ENCODE peak calls at places on chromosomes 7 and 10, in six cellular contexts. N, B, W, O, X and G are unnamed samples.
A peak's percentile ranks its signal among the peaks of the same experiment; 100 is the strongest.

GRCh38 chr7:55299273-55299967 is 65.7 kb upstream of the LANCL2 start:
- DNase-seq in N (no peak), B (no peak), W (no peak), O (no peak), X (no peak), G (no peak)

GRCh38 chr10:126618466-126618865 is 52.0 kb downstream of the C10orf90 start:
- DNase-seq in N (no peak), B (no peak), W (no peak), O (no peak), X (no peak), G (no peak)

GRCh38 chr10:46550076-46550790 is 6.2 kb downstream of the GPRIN2 start:
- DNase-seq in N (no peak), B (peak; percentile 58), W (no peak), O (no peak), X (no peak), G (peak; percentile 50)

GRCh38 chr7:123185756-123186155 is 14.0 kb downstream of the SLC13A1 start:
- DNase-seq in N (no peak), B (no peak), W (no peak), O (no peak), X (no peak), G (no peak)

GRCh38 chr7:30925913-30926312 is 14.3 kb downstream of the AQP1 start:
- DNase-seq in N (no peak), B (peak; percentile 44), W (no peak), O (no peak), X (no peak), G (no peak)

GRCh38 chr10:96402417-96403305 is 43.9 kb upstream of the OPALIN start:
- DNase-seq in N (no peak), B (no peak), W (no peak), O (no peak), X (no peak), G (no peak)

GRCh38 chr7:152521420-152522337 is 85.9 kb upstream of the KMT2C start:
- DNase-seq in N (no peak), B (no peak), W (no peak), O (no peak), X (peak; percentile 46), G (no peak)

GRCh38 chr7:7424151-7424873 is 111.4 kb downstream of the COL28A1 start:
- DNase-seq in N (peak; percentile 49), B (peak; percentile 58), W (peak; percentile 67), O (peak; percentile 1), X (peak; percentile 81), G (peak; percentile 59)

GRCh38 chr10:69505636-69506318 is 54.5 kb downstream of the TSPAN15 start:
- DNase-seq in N (no peak), B (no peak), W (no peak), O (no peak), X (no peak), G (no peak)

GRCh38 chr7:83684928-83685327 is 36.0 kb upstream of the SEMA3E start:
- DNase-seq in N (no peak), B (no peak), W (no peak), O (no peak), X (no peak), G (no peak)

GRCh38 chr10:124916098-124916584 is 25.8 kb upstream of the ZRANB1 start:
- DNase-seq in N (no peak), B (no peak), W (no peak), O (no peak), X (no peak), G (no peak)

GRCh38 chr7:148983220-148984146 is 44.8 kb downstream of the PDIA4 start:
- DNase-seq in N (peak; percentile 46), B (peak; percentile 11), W (peak; percentile 98), O (peak; percentile 66), X (peak; percentile 38), G (peak; percentile 67)

GRCh38 chr7:134435161-134435920 is 23.6 kb downstream of the AKR1B1 start:
- DNase-seq in N (no peak), B (no peak), W (no peak), O (no peak), X (no peak), G (no peak)

GRCh38 chr7:99407849-99408346 is 499 bp downstream of the PDAP1 start:
- DNase-seq in N (no peak), B (no peak), W (peak; percentile 21), O (no peak), X (peak; percentile 58), G (peak; percentile 86)

GRCh38 chr7:128755075-128755474 is 15.9 kb downstream of the CALU start:
- DNase-seq in N (no peak), B (no peak), W (no peak), O (no peak), X (no peak), G (no peak)

GRCh38 chr7:126656165-126656564 is 596.6 kb downstream of the GRM8 start:
- DNase-seq in N (no peak), B (no peak), W (no peak), O (no peak), X (no peak), G (no peak)